ENCODE peak calls at places on chromosomes 5 and 9, in five cellular contexts. H is mesendoderm, T is neuronal stem cell, Q is H1, B is IMR-90. R is an unnamed sample.

GRCh38 chr9:73872693-73873092 is 624.4 kb upstream of the RORB start:
- DNase-seq in H (no peak), T (no peak), Q (no peak), B (no peak), R (no peak)

GRCh38 chr5:72248352-72249032 is 71.5 kb downstream of the MRPS27 start:
- DNase-seq in H (peak; percentile 61), T (no peak), Q (no peak), B (peak; percentile 88), R (no peak)

GRCh38 chr5:138900281-138900965 is 25.3 kb upstream of the LRRTM2 start:
- DNase-seq in H (no peak), T (no peak), Q (no peak), B (peak; percentile 75), R (no peak)

GRCh38 chr5:124747770-124748686 is 1.6 kb upstream of the ZNF608 start:
- DNase-seq in H (peak; percentile 51), T (no peak), Q (no peak), B (peak; percentile 44), R (no peak)

GRCh38 chr5:91584352-91584751 is 201.2 kb upstream of the ARRDC3 start:
- DNase-seq in H (no peak), T (no peak), Q (no peak), B (no peak), R (no peak)

GRCh38 chr5:74641778-74642542 is 1.4 kb upstream of the ENC1 start:
- DNase-seq in H (peak; percentile 80), T (peak; percentile 44), Q (no peak), B (peak; percentile 87), R (no peak)

GRCh38 chr5:169071-169727 is 22.1 kb upstream of the LRRC14B start:
- DNase-seq in H (no peak), T (no peak), Q (no peak), B (peak; percentile 83), R (no peak)

GRCh38 chr5:113615708-113616107 is 102.2 kb downstream of the YTHDC2 start:
- DNase-seq in H (peak; percentile 25), T (no peak), Q (no peak), B (peak; percentile 60), R (no peak)

GRCh38 chr9:27485158-27485557 is 38.9 kb upstream of the IFNK start:
- DNase-seq in H (no peak), T (no peak), Q (no peak), B (no peak), R (no peak)

GRCh38 chr9:34465468-34465867 is 6.9 kb downstream of the DNAI1 start:
- DNase-seq in H (no peak), T (no peak), Q (no peak), B (no peak), R (no peak)
- H4K8ac ChIP-seq in H (no peak overlapping the region), T (no peak overlapping the region), Q (no peak overlapping the region), B (no peak overlapping the region), R (no peak overlapping the region)

GRCh38 chr9:112174965-112175795 is at the start of gene SUSD1:
- DNase-seq in H (peak; percentile 53), T (peak; percentile 33), Q (no peak), B (no peak), R (peak; percentile 52)

GRCh38 chr9:112173489-112174222 is 1.4 kb downstream of the SUSD1 start:
- DNase-seq in H (no peak), T (no peak), Q (no peak), B (no peak), R (no peak)

GRCh38 chr9:112176410-112177010 is 1.4 kb upstream of the SUSD1 start:
- DNase-seq in H (no peak), T (no peak), Q (no peak), B (no peak), R (no peak)

GRCh38 chr9:112174223-112174964 is 703 bp downstream of the SUSD1 start:
- DNase-seq in H (peak; percentile 39), T (no peak), Q (no peak), B (peak; percentile 16), R (no peak)

GRCh38 chr9:112175796-112176315 is 759 bp upstream of the SUSD1 start:
- DNase-seq in H (peak; percentile 72), T (no peak), Q (no peak), B (no peak), R (no peak)
- H4K8ac ChIP-seq in H (no peak overlapping the region), T (no peak overlapping the region), Q (no peak overlapping the region), B (peak overlapping the region; percentile 88), R (no peak overlapping the region)

DNA sequence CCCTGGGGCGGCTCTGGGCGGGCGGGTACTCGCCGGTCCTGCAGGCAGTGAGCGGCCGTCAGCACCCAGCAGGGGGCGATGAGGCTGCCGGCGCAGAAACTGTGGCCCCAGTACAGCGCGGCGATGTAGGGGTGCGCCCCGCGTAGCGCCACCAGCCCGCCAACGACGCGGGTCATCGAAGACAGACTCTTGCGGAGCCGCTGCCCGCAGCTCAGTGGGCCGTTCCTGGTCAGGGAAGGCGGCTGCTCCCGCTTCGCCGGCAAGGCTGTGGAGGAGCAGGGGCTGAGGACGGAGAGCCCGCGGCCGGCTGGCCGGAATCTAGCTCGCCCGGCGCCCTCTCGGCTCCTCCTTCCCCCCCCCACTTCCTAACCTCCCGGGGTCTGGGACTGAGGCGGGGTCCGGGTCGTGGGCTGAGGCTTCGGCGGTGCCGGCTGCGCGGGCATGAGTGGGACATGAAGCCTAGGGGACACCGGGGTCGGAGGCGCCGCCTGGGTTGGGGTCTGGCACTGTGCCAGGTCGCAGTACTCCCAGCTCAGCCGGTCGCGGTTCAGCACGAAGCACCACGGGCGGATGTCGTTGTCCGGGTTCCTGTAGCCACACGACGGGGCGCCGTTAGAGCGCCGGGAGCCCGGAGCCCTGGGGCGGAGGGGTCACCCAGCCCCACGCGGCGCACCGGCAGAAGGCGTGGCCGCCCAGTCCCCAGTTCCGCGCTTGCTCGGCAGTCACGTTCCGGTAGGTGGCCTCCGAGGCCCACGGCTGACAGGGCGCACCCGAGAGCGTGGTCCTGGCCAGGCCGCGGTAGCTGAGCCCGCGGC is 3.6 kb upstream of the PFN3 start:
- DNase-seq in H (peak; percentile 59), T (peak; percentile 54), Q (no peak), B (peak; percentile 75), R (peak; percentile 74)
- H4K8ac ChIP-seq in H (no peak overlapping the region), T (no peak overlapping the region), Q (peak overlapping the region; percentile 36), B (peak overlapping the region; percentile 91), R (no peak overlapping the region)

DNA sequence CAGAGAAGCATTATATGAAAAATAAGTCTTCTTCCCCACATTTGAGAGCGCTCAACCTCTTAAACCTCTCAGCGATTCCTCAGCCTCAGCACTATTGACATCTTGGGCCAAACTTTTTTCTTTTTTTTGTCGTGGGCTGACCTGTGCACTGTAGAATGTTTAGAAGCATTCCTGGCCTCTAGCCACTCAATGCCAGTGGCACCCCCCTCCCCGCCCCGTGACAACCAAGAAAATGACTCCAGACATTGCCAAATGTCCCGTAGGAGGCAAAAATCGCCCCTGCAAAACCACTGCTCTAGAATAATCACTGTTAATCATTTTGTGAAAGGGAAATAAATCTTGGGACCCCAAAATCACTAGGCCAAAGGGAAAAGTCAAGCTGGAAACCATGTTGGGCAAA is 129.1 kb upstream of the BOD1 start:
- DNase-seq in H (peak; percentile 46), T (no peak), Q (no peak), B (no peak), R (no peak)
- H4K8ac ChIP-seq in H (no peak overlapping the region), T (no peak overlapping the region), Q (no peak overlapping the region), B (no peak overlapping the region), R (no peak overlapping the region)

DNA sequence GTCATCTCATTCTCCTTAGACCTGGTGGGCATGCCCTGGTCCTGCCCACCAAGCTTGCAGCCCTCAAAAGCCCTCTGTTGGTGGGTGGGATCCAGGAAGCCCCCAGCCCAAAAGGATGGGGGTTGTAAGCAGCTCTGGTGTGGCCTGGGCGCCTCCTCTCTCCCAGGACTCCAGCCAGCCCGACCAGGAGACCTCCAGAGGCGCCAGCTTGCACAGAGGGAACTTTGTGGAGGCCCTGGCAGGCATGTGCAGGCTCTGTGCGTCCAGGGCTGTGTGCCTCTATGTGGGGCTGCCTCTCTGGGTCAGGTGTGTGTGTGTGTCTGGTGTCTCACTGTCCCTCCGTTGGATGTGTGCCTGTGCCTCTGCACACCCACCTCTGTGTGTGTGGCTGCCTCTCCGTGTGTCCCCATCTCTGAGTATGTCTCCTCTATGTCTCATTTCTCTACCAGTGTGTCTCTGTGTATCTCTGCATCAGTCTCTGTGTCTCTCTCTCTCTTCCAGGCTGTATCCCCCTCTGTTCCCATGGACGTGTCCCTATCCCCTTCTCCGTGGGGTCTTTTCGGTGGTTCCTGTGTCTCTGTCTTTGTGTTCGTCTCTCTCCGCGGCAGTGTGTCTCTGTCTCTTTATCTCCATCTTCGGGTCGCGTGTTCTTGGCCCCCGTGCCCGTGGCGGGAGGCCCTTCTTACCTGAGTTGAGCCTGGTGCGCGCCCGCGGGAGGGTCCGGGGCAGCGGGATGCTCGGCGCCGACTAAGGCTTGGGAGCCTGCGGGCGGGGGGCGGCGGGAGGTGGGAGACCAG is 501 bp downstream of the ENHO start:
- DNase-seq in H (no peak), T (no peak), Q (no peak), B (no peak), R (no peak)
- H4K8ac ChIP-seq in H (no peak overlapping the region), T (no peak overlapping the region), Q (no peak overlapping the region), B (no peak overlapping the region), R (no peak overlapping the region)

GRCh38 chr9:19464764-19465570 is 56.2 kb downstream of the ACER2 start:
- DNase-seq in H (peak; percentile 86), T (peak; percentile 50), Q (peak; percentile 51), B (peak; percentile 81), R (peak; percentile 86)
- H4K8ac ChIP-seq in H (no peak overlapping the region), T (no peak overlapping the region), Q (peak overlapping the region; percentile 87), B (peak overlapping the region; percentile 60), R (peak overlapping the region; percentile 80)

GRCh38 chr9:14487547-14488185 is 173.7 kb upstream of the NFIB start:
- DNase-seq in H (no peak), T (no peak), Q (no peak), B (no peak), R (no peak)
- H4K8ac ChIP-seq in H (no peak overlapping the region), T (no peak overlapping the region), Q (no peak overlapping the region), B (no peak overlapping the region), R (no peak overlapping the region)

DNA sequence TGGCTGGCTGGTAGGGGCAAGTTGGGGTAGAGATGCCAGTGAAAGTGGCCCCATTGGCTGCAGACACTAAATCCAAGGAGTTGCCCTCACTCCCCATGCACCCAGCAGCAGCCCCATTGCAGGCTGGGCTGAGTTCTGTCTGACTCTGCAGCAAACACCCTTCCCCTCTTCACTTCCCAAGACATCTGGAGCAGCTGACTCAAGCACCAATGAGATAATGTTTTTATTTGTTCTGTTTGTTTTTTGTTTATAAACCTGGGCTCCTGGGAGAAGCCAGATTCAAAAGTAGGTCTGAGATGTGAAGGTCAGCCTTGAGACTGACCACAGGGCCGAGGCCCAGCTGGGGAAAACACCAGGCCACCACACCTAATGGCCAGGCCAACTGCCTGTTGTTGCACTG is 545.9 kb upstream of the KLF4 start:
- DNase-seq in H (no peak), T (no peak), Q (no peak), B (peak; percentile 36), R (no peak)
- H4K8ac ChIP-seq in H (no peak overlapping the region), T (no peak overlapping the region), Q (no peak overlapping the region), B (no peak overlapping the region), R (no peak overlapping the region)

R was measured in H9.